ENCODE peak calls at places on chromosome 2, in eight cellular contexts. E is GM18507; Y is NCI-H1092 treated with DMSO at 0.1 percent for 48 hours; B is CD8-positive, alpha-beta T cell; Q is SW 1271; V is NCI-H526 treated with DMSO at 0.1 percent for 48 hours; Z is amygdala; G is HuH-7.5. F is an unnamed sample.
A peak's percentile ranks its signal among the peaks of the same experiment; 100 is the strongest.

GRCh38 chr2:215748446-215748845 is 264.9 kb downstream of the MREG start:
- DNase-seq in E (no peak), Y (no peak), B (no peak), Q (no peak), V (no peak), Z (no peak), G (no peak), F (peak; percentile 42)

GRCh38 chr2:215505044-215505786 is 69.3 kb upstream of the FN1 start:
- DNase-seq in E (no peak), Y (no peak), B (no peak), Q (no peak), V (no peak), Z (no peak), G (peak; percentile 22), F (no peak)

GRCh38 chr2:109700680-109701274 is 86.6 kb downstream of the SOWAHC start:
- DNase-seq in E (no peak), Y (no peak), B (no peak), Q (no peak), V (no peak), Z (no peak), G (no peak), F (no peak)

GRCh38 chr2:8153258-8153718 is 528.6 kb upstream of the ID2 start:
- DNase-seq in E (no peak), Y (no peak), B (no peak), Q (no peak), V (no peak), Z (no peak), G (no peak), F (no peak)

GRCh38 chr2:46171441-46171953 is 125.7 kb upstream of the EPAS1 start:
- DNase-seq in E (no peak), Y (peak; percentile 1), B (no peak), Q (peak; percentile 14), V (no peak), Z (no peak), G (no peak), F (no peak)

GRCh38 chr2:21256006-21256405 is 132.2 kb downstream of the TDRD15 start:
- DNase-seq in E (no peak), Y (no peak), B (no peak), Q (no peak), V (no peak), Z (peak; percentile 54), G (no peak), F (peak; percentile 91)

GRCh38 chr2:70201225-70201768 is 10.5 kb upstream of the C2orf42 start:
- DNase-seq in E (no peak), Y (no peak), B (no peak), Q (no peak), V (no peak), Z (no peak), G (no peak), F (no peak)

GRCh38 chr2:111912547-111912946 is 14.1 kb downstream of the MERTK start:
- DNase-seq in E (no peak), Y (no peak), B (no peak), Q (no peak), V (no peak), Z (no peak), G (no peak), F (no peak)

GRCh38 chr2:180478883-180479282 is 471.8 kb upstream of the CWC22 start:
- DNase-seq in E (no peak), Y (no peak), B (no peak), Q (no peak), V (no peak), Z (no peak), G (no peak), F (no peak)

GRCh38 chr2:98343371-98343770 is 2.9 kb upstream of the CNGA3 start:
- DNase-seq in E (no peak), Y (no peak), B (no peak), Q (no peak), V (no peak), Z (no peak), G (no peak), F (no peak)

GRCh38 chr2:191417746-191418145 is 172.5 kb downstream of the MYO1B start:
- DNase-seq in E (no peak), Y (no peak), B (no peak), Q (no peak), V (no peak), Z (no peak), G (no peak), F (no peak)

GRCh38 chr2:146412625-146413024 is 1432.2 kb upstream of the ACVR2A start:
- DNase-seq in E (no peak), Y (no peak), B (no peak), Q (no peak), V (no peak), Z (no peak), G (peak; percentile 16), F (no peak)

F was measured in substantia nigra.